ENCODE peak calls at places on chromosomes 12 and 14, in six cellular contexts. R is ovary; C is CD4-positive, CD25-positive, alpha-beta regulatory T cell; Y is tibial artery; H is CD8-positive, alpha-beta memory T cell; V is substantia nigra. L is an unnamed sample.

GRCh38 chr14:36069535-36069900 is 107.0 kb downstream of the PTCSC3 start:
- DNase-seq in R (no peak), C (peak; percentile 43), Y (no peak), H (no peak), V (peak; percentile 45), L (no peak)

GRCh38 chr14:26934151-26934550 is 336.3 kb upstream of the NOVA1 start:
- DNase-seq in R (no peak), C (no peak), Y (no peak), H (no peak), V (no peak), L (no peak)

GRCh38 chr12:56151672-56152131 is 685 bp upstream of the MYL6B start:
- DNase-seq in R (no peak), C (peak; percentile 86), Y (no peak), H (peak; percentile 55), V (peak; percentile 15), L (peak; percentile 55)

GRCh38 chr14:54187439-54187838 is 209.4 kb upstream of the CDKN3 start:
- DNase-seq in R (no peak), C (no peak), Y (no peak), H (no peak), V (no peak), L (no peak)

GRCh38 chr12:69473229-69473628 is 3.0 kb downstream of the FRS2 start:
- DNase-seq in R (no peak), C (no peak), Y (no peak), H (no peak), V (no peak), L (no peak)

GRCh38 chr14:36224176-36224575 is 47.7 kb upstream of the PTCSC3 start:
- DNase-seq in R (no peak), C (no peak), Y (no peak), H (no peak), V (no peak), L (no peak)

GRCh38 chr14:32560213-32560857 is 231.2 kb downstream of the AKAP6 start:
- DNase-seq in R (peak; percentile 28), C (peak; percentile 59), Y (peak; percentile 64), H (no peak), V (peak; percentile 56), L (no peak)

GRCh38 chr12:11741434-11742092 is 92.1 kb downstream of the ETV6 start:
- DNase-seq in R (no peak), C (no peak), Y (no peak), H (no peak), V (no peak), L (no peak)

GRCh38 chr12:95943231-95943842 is at the start of gene AMDHD1:
- DNase-seq in R (peak; percentile 32), C (peak; percentile 79), Y (peak; percentile 69), H (peak; percentile 41), V (peak; percentile 55), L (peak; percentile 45)

GRCh38 chr14:29111554-29111953 is 345.0 kb downstream of the FOXG1 start:
- DNase-seq in R (no peak), C (no peak), Y (no peak), H (no peak), V (no peak), L (no peak)

GRCh38 chr12:129363041-129363440 is 509.8 kb downstream of the GLT1D1 start:
- DNase-seq in R (no peak), C (no peak), Y (no peak), H (no peak), V (no peak), L (no peak)

GRCh38 chr12:89453579-89453978 is 71.0 kb downstream of the GALNT4 start:
- DNase-seq in R (no peak), C (no peak), Y (no peak), H (no peak), V (no peak), L (no peak)

GRCh38 chr12:78229491-78230209 is 399.0 kb downstream of the NAV3 start:
- DNase-seq in R (peak; percentile 37), C (peak; percentile 26), Y (no peak), H (no peak), V (no peak), L (no peak)

GRCh38 chr12:82919365-82920054 is 232.8 kb downstream of the TMTC2 start:
- DNase-seq in R (no peak), C (no peak), Y (no peak), H (no peak), V (no peak), L (no peak)

DNA sequence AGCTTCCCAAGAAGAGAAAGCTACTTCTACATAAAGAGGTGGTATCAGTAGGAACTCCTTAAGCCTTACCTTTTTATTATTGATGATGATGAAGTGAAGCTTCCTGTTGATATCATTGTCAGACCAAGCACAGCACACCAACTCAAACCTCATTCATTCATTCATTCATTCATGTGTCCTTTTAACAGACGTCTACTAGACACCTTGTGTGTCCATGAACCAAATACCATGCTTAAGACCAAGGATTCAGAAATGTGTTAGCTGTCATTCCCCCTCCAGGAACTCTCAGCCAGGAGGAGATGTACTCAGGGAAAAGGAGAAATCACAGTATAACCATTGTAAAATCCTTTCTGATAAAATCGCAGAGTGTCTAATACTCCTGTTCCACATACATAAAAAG is 194.8 kb downstream of the ZFP36L1 start:
- DNase-seq in R (no peak), C (no peak), Y (no peak), H (no peak), V (no peak), L (no peak)
- H3K27ac ChIP-seq in R (peak overlapping the region; percentile 62), C (no peak overlapping the region), Y (peak overlapping the region; percentile 68), H (no peak overlapping the region), V (peak overlapping the region; percentile 78), L (no peak overlapping the region)

GRCh38 chr14:51860836-51861583 is 598 bp downstream of the GNG2 start:
- DNase-seq in R (no peak), C (no peak), Y (no peak), H (no peak), V (no peak), L (no peak)

GRCh38 chr14:51860164-51860835 is at the start of gene GNG2:
- DNase-seq in R (peak; percentile 69), C (peak; percentile 95), Y (peak; percentile 84), H (peak; percentile 75), V (peak; percentile 72), L (peak; percentile 81)

GRCh38 chr14:51856897-51857296 is 3.5 kb upstream of the GNG2 start:
- DNase-seq in R (no peak), C (no peak), Y (no peak), H (no peak), V (no peak), L (no peak)

GRCh38 chr14:51862171-51862838 is 1.9 kb downstream of the GNG2 start:
- DNase-seq in R (no peak), C (peak; percentile 78), Y (no peak), H (no peak), V (no peak), L (no peak)

DNA sequence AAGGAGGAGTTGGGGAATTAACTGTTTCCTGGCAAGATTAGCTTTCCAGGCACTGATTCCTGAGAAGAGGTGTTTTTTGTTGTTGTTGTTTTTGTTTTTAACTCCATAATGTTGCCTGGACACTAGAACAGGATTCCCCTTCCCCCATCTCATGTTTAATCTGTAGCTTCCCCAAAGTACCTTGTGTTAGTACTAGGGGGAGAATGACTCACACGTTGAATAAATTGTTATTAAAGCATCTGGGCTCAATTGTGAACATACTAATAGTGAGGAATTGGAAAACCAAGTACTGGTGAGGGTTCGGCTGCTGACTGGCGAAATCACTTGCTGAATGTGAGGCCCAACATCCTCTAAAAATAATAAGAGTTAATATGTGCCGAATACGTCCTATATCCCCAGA is 1.3 kb upstream of the GNG2 start:
- DNase-seq in R (no peak), C (no peak), Y (no peak), H (no peak), V (no peak), L (no peak)
- H3K27ac ChIP-seq in R (no peak overlapping the region), C (peak overlapping the region; percentile 89), Y (no peak overlapping the region), H (no peak overlapping the region), V (no peak overlapping the region), L (peak overlapping the region; percentile 5)

GRCh38 chr12:45775465-45775864 is 46.0 kb downstream of the ARID2 start:
- DNase-seq in R (no peak), C (no peak), Y (no peak), H (no peak), V (no peak), L (no peak)
- H3K27ac ChIP-seq in R (no peak overlapping the region), C (no peak overlapping the region), Y (no peak overlapping the region), H (no peak overlapping the region), V (no peak overlapping the region), L (no peak overlapping the region)

GRCh38 chr14:74314576-74314975 is 11.8 kb upstream of the ABCD4 start:
- DNase-seq in R (no peak), C (no peak), Y (no peak), H (no peak), V (no peak), L (no peak)
- H3K27ac ChIP-seq in R (no peak overlapping the region), C (no peak overlapping the region), Y (no peak overlapping the region), H (no peak overlapping the region), V (no peak overlapping the region), L (no peak overlapping the region)

GRCh38 chr12:104752016-104752415 is 206.1 kb downstream of the SLC41A2 start:
- DNase-seq in R (no peak), C (no peak), Y (no peak), H (no peak), V (no peak), L (no peak)
- H3K27ac ChIP-seq in R (no peak overlapping the region), C (no peak overlapping the region), Y (no peak overlapping the region), H (no peak overlapping the region), V (no peak overlapping the region), L (no peak overlapping the region)

DNA sequence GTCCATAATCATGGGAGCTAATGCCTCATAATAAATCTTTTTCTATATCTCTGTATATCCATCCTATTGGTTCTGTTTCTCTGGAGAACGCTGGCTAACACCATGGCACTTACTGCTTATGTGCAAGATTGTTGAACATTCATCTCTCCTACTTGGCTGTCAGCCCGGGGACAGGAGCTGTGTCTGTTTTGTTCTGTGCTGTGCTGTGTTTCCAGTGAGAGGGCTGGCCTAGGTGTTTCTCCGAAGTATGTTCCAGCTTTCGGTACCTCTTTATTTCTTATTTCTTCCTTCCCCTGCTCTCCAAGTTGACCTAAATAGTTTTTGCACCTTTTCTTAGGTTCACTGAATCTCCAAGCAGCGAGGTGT is 18.8 kb upstream of the NR4A1 start:
- DNase-seq in R (peak; percentile 87), C (no peak), Y (peak; percentile 91), H (no peak), V (peak; percentile 41), L (no peak)
- H3K27ac ChIP-seq in R (peak overlapping the region; percentile 81), C (peak overlapping the region; percentile 86), Y (peak overlapping the region; percentile 79), H (no peak overlapping the region), V (peak overlapping the region; percentile 85), L (peak overlapping the region; percentile 43)

L was measured in CD4-positive, alpha-beta T cell.